ENCODE peak calls at places on chromosomes 1 and 21, in five cellular contexts. R is SK-N-SH, D is H1, Q is HepG2, X is GM12891. I is an unnamed sample.

GRCh38 chr1:117059334-117059677 is 820 bp upstream of the TTF2 start:
- DNase-seq in X (no peak), D (no peak), R (no peak), Q (peak), I (peak)

GRCh38 chr1:6770727-6771567 is 14.3 kb upstream of the CAMTA1 start:
- DNase-seq in R (peak), X (no peak), Q (peak), D (peak), I (no peak)

GRCh38 chr1:230578621-230579020 is 63.7 kb upstream of the COG2 start:
- DNase-seq in D (no peak), X (no peak), Q (no peak), R (no peak), I (no peak)

GRCh38 chr1:203968728-203969127 is 104.2 kb upstream of the SOX13 start:
- DNase-seq in D (no peak), Q (no peak), R (no peak), X (no peak), I (no peak)

GRCh38 chr1:35269190-35269988 is 880 bp downstream of the ZMYM4 start:
- DNase-seq in R (no peak), D (no peak), X (peak), Q (no peak), I (no peak)

GRCh38 chr1:245046764-245047163 is 108.0 kb upstream of the KIF26B start:
- DNase-seq in R (no peak), X (no peak), Q (no peak), D (no peak), I (no peak)

GRCh38 chr1:186325239-186325638 is 49.8 kb downstream of the TPR start:
- DNase-seq in X (no peak), Q (peak), D (no peak), R (no peak), I (no peak)

GRCh38 chr1:198534540-198535413 is 5.7 kb downstream of the ATP6V1G3 start:
- DNase-seq in D (no peak), R (no peak), X (no peak), Q (peak), I (no peak)

GRCh38 chr1:12040457-12041051 is 21.3 kb downstream of the MIIP start:
- DNase-seq in X (no peak), R (no peak), D (no peak), Q (no peak), I (no peak)

GRCh38 chr1:81111818-81112217 is 688.9 kb upstream of the ADGRL2 start:
- DNase-seq in R (no peak), Q (no peak), X (no peak), D (no peak), I (no peak)

GRCh38 chr1:53332833-53333232 is 5.0 kb upstream of the LRP8 start:
- DNase-seq in X (no peak), R (no peak), Q (no peak), D (no peak), I (no peak)

GRCh38 chr1:94755675-94756074 is 64.5 kb upstream of the SLC44A3 start:
- DNase-seq in Q (peak), X (no peak), D (no peak), R (peak), I (no peak)

GRCh38 chr1:237911911-237912310 is 21.2 kb upstream of the ZP4 start:
- DNase-seq in D (no peak), X (no peak), R (no peak), Q (no peak), I (no peak)

GRCh38 chr1:246139745-246140182 is 367.3 kb downstream of the SMYD3 start:
- DNase-seq in X (no peak), R (no peak), D (no peak), Q (peak), I (no peak)

GRCh38 chr1:107750364-107750959 is 214.5 kb downstream of the VAV3 start:
- DNase-seq in X (no peak), D (no peak), Q (peak), R (peak), I (no peak)

GRCh38 chr1:202664083-202664482 is 46.2 kb downstream of the SYT2 start:
- DNase-seq in D (no peak), R (no peak), X (no peak), Q (no peak), I (no peak)

GRCh38 chr1:243470492-243470891 is 214.7 kb downstream of the SDCCAG8 start:
- DNase-seq in D (no peak), Q (no peak), X (no peak), R (no peak), I (no peak)

GRCh38 chr1:9960011-9960410 is 16.7 kb downstream of the NMNAT1 start:
- DNase-seq in Q (no peak), X (no peak), R (no peak), D (no peak), I (no peak)

GRCh38 chr1:155131846-155132245 is 3.8 kb upstream of the SLC50A1 start:
- DNase-seq in D (no peak), X (no peak), R (no peak), Q (no peak), I (no peak)

GRCh38 chr1:89890085-89890754 is 69.4 kb downstream of the LRRC8D start:
- DNase-seq in Q (no peak), R (no peak), D (no peak), X (no peak), I (no peak)

GRCh38 chr21:45415188-45415942 is 10.4 kb downstream of the COL18A1 start:
- DNase-seq in D (no peak), Q (no peak), R (no peak), X (no peak), I (no peak)

GRCh38 chr1:199667079-199667478 is 360.4 kb upstream of the NR5A2 start:
- DNase-seq in R (no peak), D (no peak), X (no peak), Q (no peak), I (no peak)

GRCh38 chr1:91092503-91092902 is 70.7 kb upstream of the ZNF644 start:
- DNase-seq in Q (peak), R (no peak), D (no peak), X (no peak), I (no peak)

GRCh38 chr1:153780551-153780950 is 5.3 kb downstream of the SLC27A3 start:
- DNase-seq in X (no peak), R (no peak), Q (no peak), D (no peak), I (no peak)

GRCh38 chr1:234708700-234709395 is 98.9 kb upstream of the IRF2BP2 start:
- DNase-seq in X (no peak), Q (no peak), D (no peak), R (no peak), I (no peak)

GRCh38 chr1:228416217-228416971 is at the start of gene TRIM17:
- DNase-seq in D (no peak), X (peak), Q (peak), R (peak), I (no peak)

GRCh38 chr1:33275200-33275599 is 18.9 kb downstream of the ZNF362 start:
- DNase-seq in Q (no peak), X (no peak), R (no peak), D (no peak), I (no peak)

GRCh38 chr1:244154882-244155531 is 103.9 kb downstream of the ZBTB18 start:
- DNase-seq in R (peak), Q (peak), D (no peak), X (no peak), I (no peak)

GRCh38 chr1:32285658-32286057 is 6.2 kb upstream of the HDAC1 start:
- DNase-seq in D (no peak), R (no peak), Q (no peak), X (no peak), I (no peak)

GRCh38 chr1:169133228-169133576 is 26.7 kb downstream of the ATP1B1 start:
- DNase-seq in D (no peak), X (no peak), Q (no peak), R (no peak), I (no peak)

GRCh38 chr1:93817819-93818569 is 61.0 kb downstream of the DNTTIP2 start:
- DNase-seq in Q (no peak), D (no peak), R (no peak), X (no peak), I (peak)

GRCh38 chr1:196317535-196318522 is 290.4 kb downstream of the KCNT2 start:
- DNase-seq in X (no peak), D (no peak), Q (peak), R (no peak), I (no peak)

GRCh38 chr1:203491664-203492485 is 2.1 kb upstream of the OPTC start:
- DNase-seq in X (no peak), D (no peak), Q (no peak), R (no peak), I (no peak)

GRCh38 chr1:25754421-25755195 is 45.4 kb upstream of the SELENON start:
- DNase-seq in X (no peak), R (no peak), Q (no peak), D (no peak), I (no peak)

GRCh38 chr1:41274827-41275519 is 32.9 kb upstream of the SCMH1 start:
- DNase-seq in Q (no peak), X (no peak), R (no peak), D (no peak), I (no peak)

GRCh38 chr1:181424786-181425403 is 58.4 kb upstream of the CACNA1E start:
- DNase-seq in Q (peak), D (peak), X (peak), R (peak), I (no peak)

GRCh38 chr1:181425566-181425965 is 57.8 kb upstream of the CACNA1E start:
- DNase-seq in R (no peak), X (no peak), D (no peak), Q (no peak), I (no peak)

GRCh38 chr1:181417915-181418314 is 65.4 kb upstream of the CACNA1E start:
- DNase-seq in X (no peak), D (no peak), R (no peak), Q (no peak), I (no peak)

DNA sequence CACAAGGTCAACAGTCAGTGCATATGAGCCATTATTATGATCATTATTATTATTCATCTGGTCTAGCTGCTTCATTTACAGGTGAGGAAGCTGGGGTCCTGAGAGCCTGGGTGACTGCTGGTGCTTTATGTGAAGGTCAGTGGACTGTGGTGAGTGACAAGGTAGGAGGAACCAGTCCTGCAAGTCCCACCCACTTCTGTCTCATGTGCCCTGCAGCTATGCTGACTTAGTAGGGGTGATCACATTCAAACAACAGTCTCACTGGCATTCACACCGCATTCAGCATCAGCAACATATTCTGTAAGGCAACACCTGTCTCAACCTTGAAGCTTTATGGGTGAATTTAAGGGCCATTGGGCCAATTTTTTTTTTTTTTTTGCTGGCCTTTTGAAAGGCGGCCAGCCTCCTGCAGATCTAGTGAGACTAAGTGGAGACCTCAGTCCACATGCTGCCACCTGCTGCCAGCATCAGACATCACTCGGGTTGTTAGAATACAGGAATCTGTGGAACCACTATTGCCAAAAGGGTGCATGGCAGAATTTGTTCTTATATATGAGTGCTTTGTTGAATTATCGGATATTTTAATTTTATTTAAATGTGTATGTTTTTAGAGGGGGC is 59.9 kb upstream of the CACNA1E start:
- DNase-seq in X (no peak), D (peak), Q (peak), R (peak), I (no peak)
- TF ChIP-seq TAF1 in X (no peak), D (no peak), Q (no peak), R (no peak), I (no peak)

DNA sequence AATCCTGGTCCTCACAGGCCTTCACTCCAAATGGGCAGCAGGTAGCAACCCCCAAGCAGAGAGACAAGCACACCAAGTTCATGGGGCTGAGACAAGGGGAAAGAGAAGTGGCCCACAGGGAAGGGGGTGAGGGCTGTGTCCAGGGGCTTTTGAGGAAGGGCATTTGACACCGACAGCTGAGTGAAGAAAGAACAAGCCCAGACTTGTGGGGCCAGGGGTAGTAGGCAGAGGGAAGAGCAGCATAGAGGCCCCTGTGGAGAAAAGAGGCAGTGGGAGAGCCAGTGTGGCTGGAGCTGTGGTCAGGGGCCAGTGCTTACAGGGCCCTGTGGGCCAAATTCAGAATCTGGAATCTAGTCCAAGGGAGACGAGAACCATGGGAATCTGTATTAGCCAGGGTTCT is 85.4 kb downstream of the IGSF21 start:
- DNase-seq in D (no peak), Q (no peak), R (no peak), X (no peak), I (no peak)
- TF ChIP-seq TAF1 in D (no peak), Q (no peak), R (no peak), X (no peak), I (no peak)

GRCh38 chr1:187415065-187415464 is 586.3 kb downstream of the PLA2G4A start:
- DNase-seq in Q (no peak), X (no peak), R (no peak), D (no peak), I (no peak)
- TF ChIP-seq TAF1 in Q (no peak), X (no peak), R (no peak), D (no peak), I (no peak)

GRCh38 chr1:22318279-22318983 is 133.2 kb upstream of the ZBTB40 start:
- DNase-seq in Q (no peak), X (no peak), D (no peak), R (peak), I (no peak)
- TF ChIP-seq TAF1 in Q (no peak), X (no peak), D (no peak), R (no peak), I (no peak)

GRCh38 chr21:38377165-38378093 is 120.6 kb downstream of the KCNJ15 start:
- DNase-seq in X (no peak), Q (no peak), R (peak), D (no peak), I (no peak)
- TF ChIP-seq TAF1 in X (no peak), Q (no peak), R (no peak), D (no peak), I (no peak)

DNA sequence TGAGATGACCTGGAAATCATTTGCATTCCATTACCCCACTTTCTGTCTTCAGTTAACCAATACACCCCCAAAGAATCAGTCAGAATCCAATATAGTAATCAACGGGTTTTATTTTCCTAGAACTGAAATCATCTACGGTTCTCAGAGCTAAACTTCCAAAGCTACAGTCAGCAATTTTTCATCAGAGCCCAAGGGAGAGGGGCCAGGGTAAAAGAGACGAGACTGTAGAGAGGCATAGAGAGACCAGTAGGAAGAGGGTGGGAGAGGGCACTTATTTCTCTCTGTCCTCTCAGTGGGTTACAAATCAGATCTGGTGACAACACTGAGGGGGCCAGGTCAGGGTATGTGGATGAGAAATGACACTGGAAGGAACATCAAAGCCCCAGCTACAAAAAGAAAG is 1.1 kb upstream of the MRPL24 start:
- DNase-seq in D (no peak), Q (no peak), R (no peak), X (no peak), I (no peak)
- TF ChIP-seq TAF1 in D (no peak), Q (no peak), R (no peak), X (no peak), I (no peak)

GRCh38 chr1:210372931-210373627 is 44.4 kb downstream of the HHAT start:
- DNase-seq in Q (no peak), X (no peak), D (no peak), R (no peak), I (no peak)
- TF ChIP-seq TAF1 in Q (no peak), X (no peak), D (no peak), R (no peak), I (no peak)

GRCh38 chr1:115183711-115184259 is 94.5 kb upstream of the TSPAN2 start:
- DNase-seq in D (no peak), Q (no peak), R (no peak), X (no peak), I (no peak)

GRCh38 chr1:115184260-115184950 is 95.1 kb upstream of the TSPAN2 start:
- DNase-seq in Q (no peak), D (no peak), X (no peak), R (no peak), I (no peak)

GRCh38 chr1:115183158-115183557 is 93.9 kb upstream of the TSPAN2 start:
- DNase-seq in Q (no peak), D (no peak), R (no peak), X (no peak), I (no peak)

GRCh38 chr1:115179397-115179835 is 90.1 kb upstream of the TSPAN2 start:
- DNase-seq in R (no peak), X (no peak), D (no peak), Q (peak), I (no peak)

GRCh38 chr1:115182012-115182715 is 92.9 kb upstream of the TSPAN2 start:
- DNase-seq in X (no peak), Q (no peak), R (no peak), D (no peak), I (no peak)
- TF ChIP-seq TAF1 in X (no peak), Q (no peak), R (no peak), D (no peak), I (no peak)